ENCODE peak calls at places on chromosomes 5 and 9, in nine cellular contexts. C is epithelial cell of proximal tubule; Q is LoVo; G is WERI-Rb-1; E is ureter; F is AG04449; D is CD4-positive, alpha-beta T cell; K is hypothalamus; B is globus pallidus. L is an unnamed sample.

GRCh38 chr5:38922199-38922598 is 76.4 kb downstream of the OSMR start:
- DNase-seq in C (no peak), Q (peak; percentile 20), G (peak; percentile 62), E (peak; percentile 53), F (no peak), D (peak; percentile 16), K (no peak), B (peak; percentile 53), L (no peak)

GRCh38 chr5:38330207-38330606 is 71.8 kb downstream of the EGFLAM start:
- DNase-seq in C (peak; percentile 50), Q (no peak), G (no peak), E (no peak), F (no peak), D (no peak), K (no peak), B (no peak), L (no peak)

GRCh38 chr9:126666155-126666803 is 52.6 kb downstream of the LMX1B start:
- DNase-seq in C (no peak), Q (no peak), G (peak; percentile 55), E (no peak), F (no peak), D (no peak), K (no peak), B (no peak), L (no peak)

GRCh38 chr9:72807765-72808445 is 144.9 kb downstream of the ALDH1A1 start:
- DNase-seq in C (no peak), Q (peak; percentile 19), G (no peak), E (no peak), F (no peak), D (no peak), K (no peak), B (no peak), L (no peak)

GRCh38 chr9:4116708-4117460 is 183.0 kb downstream of the GLIS3 start:
- DNase-seq in C (no peak), Q (no peak), G (no peak), E (no peak), F (no peak), D (no peak), K (no peak), B (no peak), L (no peak)

GRCh38 chr5:98414938-98415337 is 358.5 kb upstream of the RGMB start:
- DNase-seq in C (peak; percentile 86), Q (no peak), G (no peak), E (no peak), F (peak; percentile 98), D (no peak), K (no peak), B (no peak), L (no peak)

GRCh38 chr9:91835632-91836031 is 114.4 kb downstream of the ROR2 start:
- DNase-seq in C (no peak), Q (no peak), G (no peak), E (no peak), F (no peak), D (no peak), K (no peak), B (no peak), L (no peak)

GRCh38 chr9:70428781-70429180 is 14.3 kb upstream of the KLF9 start:
- DNase-seq in C (no peak), Q (no peak), G (no peak), E (no peak), F (no peak), D (no peak), K (no peak), B (no peak), L (no peak)

GRCh38 chr5:38994329-38994927 is 79.8 kb downstream of the RICTOR start:
- DNase-seq in C (no peak), Q (peak; percentile 56), G (peak; percentile 43), E (no peak), F (no peak), D (no peak), K (no peak), B (peak; percentile 62), L (no peak)

GRCh38 chr5:113099822-113100221 is 123.2 kb downstream of the DCP2 start:
- DNase-seq in C (no peak), Q (no peak), G (no peak), E (no peak), F (no peak), D (no peak), K (no peak), B (no peak), L (no peak)

GRCh38 chr9:5557606-5558587 is 47.6 kb downstream of the PDCD1LG2 start:
- DNase-seq in C (no peak), Q (no peak), G (no peak), E (peak; percentile 59), F (no peak), D (peak; percentile 47), K (no peak), B (peak; percentile 16), L (no peak)

GRCh38 chr9:119004618-119004990 is 364.6 kb downstream of the BRINP1 start:
- DNase-seq in C (peak; percentile 99), Q (no peak), G (no peak), E (peak; percentile 89), F (peak; percentile 29), D (no peak), K (no peak), B (no peak), L (peak; percentile 94)

GRCh38 chr9:16191691-16192402 is 639.0 kb downstream of the CCDC171 start:
- DNase-seq in C (no peak), Q (peak; percentile 51), G (peak; percentile 83), E (peak; percentile 78), F (no peak), D (no peak), K (peak; percentile 19), B (peak; percentile 17), L (peak; percentile 78)

GRCh38 chr9:68433629-68434028 is 77.2 kb downstream of the PGM5 start:
- DNase-seq in C (no peak), Q (no peak), G (no peak), E (no peak), F (no peak), D (no peak), K (no peak), B (no peak), L (no peak)

GRCh38 chr9:81980568-81980967 is 8.0 kb upstream of the SPATA31D1 start:
- DNase-seq in C (no peak), Q (no peak), G (no peak), E (no peak), F (no peak), D (no peak), K (no peak), B (no peak), L (no peak)

L was measured in coronary artery.